ENCODE peak calls at places on chromosome 20, in nine cellular contexts. One of them, this sample, is unnamed.
A peak's percentile ranks its signal among the peaks of the same experiment; 100 is the strongest.

GRCh38 chr20:44614525-44614924 is 32.1 kb downstream of the PKIG start:
- DNase-seq in NB4: no peak
- DNase-seq in stimulated activated CD8-positive, alpha-beta memory T cell treated with anti-CD3 and anti-CD28 coated beads, Interleukin-7, amount 100 ng/mL, for 4 hours: no peak
- DNase-seq in lower leg skin: no peak
- DNase-seq in dermis blood vessel endothelial cell: no peak
- DNase-seq in posterior vena cava: peak; percentile 75
- DNase-seq in tibial nerve: no peak
- DNase-seq in uterus: no peak
- DNase-seq in GM12891: no peak
- DNase-seq in this sample: no peak

GRCh38 chr20:38730167-38730988 is 6.1 kb downstream of the SLC32A1 start:
- DNase-seq in NB4: no peak
- DNase-seq in stimulated activated CD8-positive, alpha-beta memory T cell treated with anti-CD3 and anti-CD28 coated beads, Interleukin-7, amount 100 ng/mL, for 4 hours: no peak
- DNase-seq in lower leg skin: no peak
- DNase-seq in dermis blood vessel endothelial cell: no peak
- DNase-seq in posterior vena cava: no peak
- DNase-seq in tibial nerve: no peak
- DNase-seq in uterus: no peak
- DNase-seq in GM12891: peak; percentile 22
- DNase-seq in this sample: no peak

GRCh38 chr20:3483784-3484183 is 13.0 kb downstream of the ATRN start:
- DNase-seq in NB4: no peak
- DNase-seq in stimulated activated CD8-positive, alpha-beta memory T cell treated with anti-CD3 and anti-CD28 coated beads, Interleukin-7, amount 100 ng/mL, for 4 hours: no peak
- DNase-seq in lower leg skin: no peak
- DNase-seq in dermis blood vessel endothelial cell: no peak
- DNase-seq in posterior vena cava: no peak
- DNase-seq in tibial nerve: no peak
- DNase-seq in uterus: no peak
- DNase-seq in GM12891: no peak
- DNase-seq in this sample: no peak

GRCh38 chr20:37821691-37822655 is 81.0 kb upstream of the VSTM2L start:
- DNase-seq in NB4: no peak
- DNase-seq in stimulated activated CD8-positive, alpha-beta memory T cell treated with anti-CD3 and anti-CD28 coated beads, Interleukin-7, amount 100 ng/mL, for 4 hours: no peak
- DNase-seq in lower leg skin: no peak
- DNase-seq in dermis blood vessel endothelial cell: no peak
- DNase-seq in posterior vena cava: no peak
- DNase-seq in tibial nerve: no peak
- DNase-seq in uterus: no peak
- DNase-seq in GM12891: no peak
- DNase-seq in this sample: no peak

GRCh38 chr20:3828798-3829197 is 8.5 kb downstream of the AP5S1 start:
- DNase-seq in NB4: no peak
- DNase-seq in stimulated activated CD8-positive, alpha-beta memory T cell treated with anti-CD3 and anti-CD28 coated beads, Interleukin-7, amount 100 ng/mL, for 4 hours: no peak
- DNase-seq in lower leg skin: no peak
- DNase-seq in dermis blood vessel endothelial cell: no peak
- DNase-seq in posterior vena cava: no peak
- DNase-seq in tibial nerve: no peak
- DNase-seq in uterus: no peak
- DNase-seq in GM12891: no peak
- DNase-seq in this sample: no peak

GRCh38 chr20:61437280-61438206 is 185.5 kb downstream of the CDH4 start:
- DNase-seq in NB4: no peak
- DNase-seq in stimulated activated CD8-positive, alpha-beta memory T cell treated with anti-CD3 and anti-CD28 coated beads, Interleukin-7, amount 100 ng/mL, for 4 hours: no peak
- DNase-seq in lower leg skin: no peak
- DNase-seq in dermis blood vessel endothelial cell: peak; percentile 20
- DNase-seq in posterior vena cava: peak; percentile 69
- DNase-seq in tibial nerve: no peak
- DNase-seq in uterus: no peak
- DNase-seq in GM12891: no peak
- DNase-seq in this sample: no peak

GRCh38 chr20:48910360-48910781 is 11.1 kb upstream of the ARFGEF2 start:
- DNase-seq in NB4: peak; percentile 80
- DNase-seq in stimulated activated CD8-positive, alpha-beta memory T cell treated with anti-CD3 and anti-CD28 coated beads, Interleukin-7, amount 100 ng/mL, for 4 hours: no peak
- DNase-seq in lower leg skin: no peak
- DNase-seq in dermis blood vessel endothelial cell: peak; percentile 71
- DNase-seq in posterior vena cava: peak; percentile 64
- DNase-seq in tibial nerve: no peak
- DNase-seq in uterus: no peak
- DNase-seq in GM12891: no peak
- DNase-seq in this sample: no peak

GRCh38 chr20:7926767-7927166 is 13.5 kb downstream of the HAO1 start:
- DNase-seq in NB4: peak; percentile 33
- DNase-seq in stimulated activated CD8-positive, alpha-beta memory T cell treated with anti-CD3 and anti-CD28 coated beads, Interleukin-7, amount 100 ng/mL, for 4 hours: no peak
- DNase-seq in lower leg skin: no peak
- DNase-seq in dermis blood vessel endothelial cell: peak; percentile 80
- DNase-seq in posterior vena cava: no peak
- DNase-seq in tibial nerve: no peak
- DNase-seq in uterus: no peak
- DNase-seq in GM12891: no peak
- DNase-seq in this sample: peak; percentile 11

GRCh38 chr20:52242237-52243230 is 51.0 kb upstream of the ZFP64 start:
- DNase-seq in NB4: peak; percentile 15
- DNase-seq in stimulated activated CD8-positive, alpha-beta memory T cell treated with anti-CD3 and anti-CD28 coated beads, Interleukin-7, amount 100 ng/mL, for 4 hours: no peak
- DNase-seq in lower leg skin: no peak
- DNase-seq in dermis blood vessel endothelial cell: peak; percentile 33
- DNase-seq in posterior vena cava: no peak
- DNase-seq in tibial nerve: no peak
- DNase-seq in uterus: no peak
- DNase-seq in GM12891: no peak
- DNase-seq in this sample: peak; percentile 48

GRCh38 chr20:48846516-48847492 is 19.0 kb upstream of the PREX1 start:
- DNase-seq in NB4: peak; percentile 84
- DNase-seq in stimulated activated CD8-positive, alpha-beta memory T cell treated with anti-CD3 and anti-CD28 coated beads, Interleukin-7, amount 100 ng/mL, for 4 hours: no peak
- DNase-seq in lower leg skin: no peak
- DNase-seq in dermis blood vessel endothelial cell: peak; percentile 82
- DNase-seq in posterior vena cava: no peak
- DNase-seq in tibial nerve: no peak
- DNase-seq in uterus: no peak
- DNase-seq in GM12891: peak; percentile 57
- DNase-seq in this sample: peak; percentile 30

GRCh38 chr20:38043512-38044300 is 10.2 kb downstream of the RPRD1B start:
- DNase-seq in NB4: peak; percentile 8
- DNase-seq in stimulated activated CD8-positive, alpha-beta memory T cell treated with anti-CD3 and anti-CD28 coated beads, Interleukin-7, amount 100 ng/mL, for 4 hours: no peak
- DNase-seq in lower leg skin: no peak
- DNase-seq in dermis blood vessel endothelial cell: peak; percentile 54
- DNase-seq in posterior vena cava: no peak
- DNase-seq in tibial nerve: no peak
- DNase-seq in uterus: no peak
- DNase-seq in GM12891: no peak
- DNase-seq in this sample: no peak

GRCh38 chr20:14580426-14581074 is 243.1 kb upstream of the FLRT3 start:
- DNase-seq in NB4: no peak
- DNase-seq in stimulated activated CD8-positive, alpha-beta memory T cell treated with anti-CD3 and anti-CD28 coated beads, Interleukin-7, amount 100 ng/mL, for 4 hours: no peak
- DNase-seq in lower leg skin: no peak
- DNase-seq in dermis blood vessel endothelial cell: no peak
- DNase-seq in posterior vena cava: no peak
- DNase-seq in tibial nerve: no peak
- DNase-seq in uterus: no peak
- DNase-seq in GM12891: no peak
- DNase-seq in this sample: no peak

GRCh38 chr20:48189177-48189576 is 403.9 kb upstream of the SULF2 start:
- DNase-seq in NB4: peak; percentile 45
- DNase-seq in stimulated activated CD8-positive, alpha-beta memory T cell treated with anti-CD3 and anti-CD28 coated beads, Interleukin-7, amount 100 ng/mL, for 4 hours: no peak
- DNase-seq in lower leg skin: no peak
- DNase-seq in dermis blood vessel endothelial cell: peak; percentile 50
- DNase-seq in posterior vena cava: peak; percentile 11
- DNase-seq in tibial nerve: no peak
- DNase-seq in uterus: no peak
- DNase-seq in GM12891: no peak
- DNase-seq in this sample: peak; percentile 5

GRCh38 chr20:1418335-1418734 is 25.5 kb upstream of the FKBP1A start:
- DNase-seq in NB4: no peak
- DNase-seq in stimulated activated CD8-positive, alpha-beta memory T cell treated with anti-CD3 and anti-CD28 coated beads, Interleukin-7, amount 100 ng/mL, for 4 hours: no peak
- DNase-seq in lower leg skin: no peak
- DNase-seq in dermis blood vessel endothelial cell: peak; percentile 75
- DNase-seq in posterior vena cava: no peak
- DNase-seq in tibial nerve: no peak
- DNase-seq in uterus: no peak
- DNase-seq in GM12891: no peak
- DNase-seq in this sample: no peak

GRCh38 chr20:33832113-33832853 is 21.1 kb downstream of the CHMP4B start:
- DNase-seq in NB4: no peak
- DNase-seq in stimulated activated CD8-positive, alpha-beta memory T cell treated with anti-CD3 and anti-CD28 coated beads, Interleukin-7, amount 100 ng/mL, for 4 hours: no peak
- DNase-seq in lower leg skin: no peak
- DNase-seq in dermis blood vessel endothelial cell: peak; percentile 82
- DNase-seq in posterior vena cava: no peak
- DNase-seq in tibial nerve: no peak
- DNase-seq in uterus: no peak
- DNase-seq in GM12891: no peak
- DNase-seq in this sample: no peak

GRCh38 chr20:20594171-20594530 is 118.3 kb downstream of the RALGAPA2 start:
- DNase-seq in NB4: peak; percentile 42
- DNase-seq in stimulated activated CD8-positive, alpha-beta memory T cell treated with anti-CD3 and anti-CD28 coated beads, Interleukin-7, amount 100 ng/mL, for 4 hours: no peak
- DNase-seq in lower leg skin: no peak
- DNase-seq in dermis blood vessel endothelial cell: peak; percentile 49
- DNase-seq in posterior vena cava: no peak
- DNase-seq in tibial nerve: no peak
- DNase-seq in uterus: no peak
- DNase-seq in GM12891: no peak
- DNase-seq in this sample: peak; percentile 21

GRCh38 chr20:63536997-63537524 is at the start of gene PTK6:
- DNase-seq in NB4: peak; percentile 75
- DNase-seq in stimulated activated CD8-positive, alpha-beta memory T cell treated with anti-CD3 and anti-CD28 coated beads, Interleukin-7, amount 100 ng/mL, for 4 hours: no peak
- DNase-seq in lower leg skin: peak; percentile 94
- DNase-seq in dermis blood vessel endothelial cell: no peak
- DNase-seq in posterior vena cava: peak; percentile 87
- DNase-seq in tibial nerve: no peak
- DNase-seq in uterus: no peak
- DNase-seq in GM12891: no peak
- DNase-seq in this sample: no peak

GRCh38 chr20:62768234-62768814 is 27.9 kb upstream of the MRGBP start:
- DNase-seq in NB4: no peak
- DNase-seq in stimulated activated CD8-positive, alpha-beta memory T cell treated with anti-CD3 and anti-CD28 coated beads, Interleukin-7, amount 100 ng/mL, for 4 hours: no peak
- DNase-seq in lower leg skin: no peak
- DNase-seq in dermis blood vessel endothelial cell: no peak
- DNase-seq in posterior vena cava: peak; percentile 76
- DNase-seq in tibial nerve: no peak
- DNase-seq in uterus: no peak
- DNase-seq in GM12891: no peak
- DNase-seq in this sample: no peak

GRCh38 chr20:44075191-44075949 is 111.6 kb downstream of the JPH2 start:
- DNase-seq in NB4: no peak
- DNase-seq in stimulated activated CD8-positive, alpha-beta memory T cell treated with anti-CD3 and anti-CD28 coated beads, Interleukin-7, amount 100 ng/mL, for 4 hours: no peak
- DNase-seq in lower leg skin: peak; percentile 66
- DNase-seq in dermis blood vessel endothelial cell: no peak
- DNase-seq in posterior vena cava: no peak
- DNase-seq in tibial nerve: no peak
- DNase-seq in uterus: peak; percentile 8
- DNase-seq in GM12891: no peak
- DNase-seq in this sample: no peak

GRCh38 chr20:34626978-34627377 is 49.9 kb downstream of the PIGU start:
- DNase-seq in NB4: peak; percentile 54
- DNase-seq in stimulated activated CD8-positive, alpha-beta memory T cell treated with anti-CD3 and anti-CD28 coated beads, Interleukin-7, amount 100 ng/mL, for 4 hours: no peak
- DNase-seq in lower leg skin: no peak
- DNase-seq in dermis blood vessel endothelial cell: peak; percentile 10
- DNase-seq in posterior vena cava: no peak
- DNase-seq in tibial nerve: no peak
- DNase-seq in uterus: no peak
- DNase-seq in GM12891: no peak
- DNase-seq in this sample: no peak

GRCh38 chr20:58526411-58526810 is 11.2 kb upstream of the APCDD1L start:
- DNase-seq in NB4: no peak
- DNase-seq in stimulated activated CD8-positive, alpha-beta memory T cell treated with anti-CD3 and anti-CD28 coated beads, Interleukin-7, amount 100 ng/mL, for 4 hours: no peak
- DNase-seq in lower leg skin: no peak
- DNase-seq in dermis blood vessel endothelial cell: no peak
- DNase-seq in posterior vena cava: no peak
- DNase-seq in tibial nerve: no peak
- DNase-seq in uterus: no peak
- DNase-seq in GM12891: no peak
- DNase-seq in this sample: no peak

GRCh38 chr20:63234693-63235398 is 859 bp upstream of the BIRC7 start:
- DNase-seq in NB4: no peak
- DNase-seq in stimulated activated CD8-positive, alpha-beta memory T cell treated with anti-CD3 and anti-CD28 coated beads, Interleukin-7, amount 100 ng/mL, for 4 hours: no peak
- DNase-seq in lower leg skin: no peak
- DNase-seq in dermis blood vessel endothelial cell: peak; percentile 27
- DNase-seq in posterior vena cava: no peak
- DNase-seq in tibial nerve: no peak
- DNase-seq in uterus: no peak
- DNase-seq in GM12891: no peak
- DNase-seq in this sample: peak; percentile 13

GRCh38 chr20:50758469-50758868 is 27.1 kb downstream of the PARD6B start:
- DNase-seq in NB4: no peak
- DNase-seq in stimulated activated CD8-positive, alpha-beta memory T cell treated with anti-CD3 and anti-CD28 coated beads, Interleukin-7, amount 100 ng/mL, for 4 hours: no peak
- DNase-seq in lower leg skin: no peak
- DNase-seq in dermis blood vessel endothelial cell: no peak
- DNase-seq in posterior vena cava: no peak
- DNase-seq in tibial nerve: no peak
- DNase-seq in uterus: no peak
- DNase-seq in GM12891: no peak
- DNase-seq in this sample: no peak

GRCh38 chr20:13552061-13552460 is 86.7 kb downstream of the TASP1 start:
- DNase-seq in NB4: no peak
- DNase-seq in stimulated activated CD8-positive, alpha-beta memory T cell treated with anti-CD3 and anti-CD28 coated beads, Interleukin-7, amount 100 ng/mL, for 4 hours: no peak
- DNase-seq in lower leg skin: no peak
- DNase-seq in dermis blood vessel endothelial cell: no peak
- DNase-seq in posterior vena cava: no peak
- DNase-seq in tibial nerve: no peak
- DNase-seq in uterus: no peak
- DNase-seq in GM12891: no peak
- DNase-seq in this sample: no peak

GRCh38 chr20:41052742-41053419 is 24.3 kb downstream of the TOP1 start:
- DNase-seq in NB4: no peak
- DNase-seq in stimulated activated CD8-positive, alpha-beta memory T cell treated with anti-CD3 and anti-CD28 coated beads, Interleukin-7, amount 100 ng/mL, for 4 hours: no peak
- DNase-seq in lower leg skin: no peak
- DNase-seq in dermis blood vessel endothelial cell: peak; percentile 77
- DNase-seq in posterior vena cava: no peak
- DNase-seq in tibial nerve: no peak
- DNase-seq in uterus: peak; percentile 50
- DNase-seq in GM12891: no peak
- DNase-seq in this sample: no peak

GRCh38 chr20:16624106-16624505 is 50.9 kb upstream of the KIF16B start:
- DNase-seq in NB4: no peak
- DNase-seq in stimulated activated CD8-positive, alpha-beta memory T cell treated with anti-CD3 and anti-CD28 coated beads, Interleukin-7, amount 100 ng/mL, for 4 hours: no peak
- DNase-seq in lower leg skin: no peak
- DNase-seq in dermis blood vessel endothelial cell: no peak
- DNase-seq in posterior vena cava: no peak
- DNase-seq in tibial nerve: no peak
- DNase-seq in uterus: no peak
- DNase-seq in GM12891: no peak
- DNase-seq in this sample: no peak